ENCODE peak calls at places on chromosomes 6 and 20, in ten cellular contexts. One of them, this sample, is unnamed.

GRCh38 chr6:146357578-146358340 is 185.9 kb upstream of the RAB32 start:
- DNase-seq in AML-193: peak
- DNase-seq in IMR-90: peak
- DNase-seq in WTC11: no peak
- DNase-seq in T-helper 2 cell: no peak
- DNase-seq in NCI-H1436: no peak
- DNase-seq in stimulated activated CD8-positive, alpha-beta memory T cell treated with anti-CD3 and anti-CD28 coated beads, Interleukin-2, amount 100 ng/mL, for 48 hours: no peak
- DNase-seq in lower leg skin: no peak
- DNase-seq in stimulated activated CD4-positive, alpha-beta T cell treated with anti-CD3 and anti-CD28 coated beads, TNF-alpha, amount 100 ng/mL, for 48 hours: no peak
- DNase-seq in Right ventricle myocardium superior: no peak
- DNase-seq in this sample: no peak

GRCh38 chr6:127207591-127208120 is 59.0 kb upstream of the RNF146 start:
- DNase-seq in AML-193: no peak
- DNase-seq in lower leg skin: no peak
- DNase-seq in stimulated activated CD4-positive, alpha-beta T cell treated with anti-CD3 and anti-CD28 coated beads, TNF-alpha, amount 100 ng/mL, for 48 hours: no peak
- DNase-seq in stimulated activated CD8-positive, alpha-beta memory T cell treated with anti-CD3 and anti-CD28 coated beads, Interleukin-2, amount 100 ng/mL, for 48 hours: no peak
- DNase-seq in T-helper 2 cell: no peak
- DNase-seq in NCI-H1436: no peak
- DNase-seq in WTC11: no peak
- DNase-seq in IMR-90: peak
- DNase-seq in Right ventricle myocardium superior: no peak
- DNase-seq in this sample: no peak

GRCh38 chr6:6407061-6407723 is 86.7 kb upstream of the F13A1 start:
- DNase-seq in IMR-90: no peak
- DNase-seq in WTC11: no peak
- DNase-seq in T-helper 2 cell: no peak
- DNase-seq in stimulated activated CD4-positive, alpha-beta T cell treated with anti-CD3 and anti-CD28 coated beads, TNF-alpha, amount 100 ng/mL, for 48 hours: no peak
- DNase-seq in Right ventricle myocardium superior: no peak
- DNase-seq in AML-193: peak
- DNase-seq in lower leg skin: no peak
- DNase-seq in NCI-H1436: no peak
- DNase-seq in stimulated activated CD8-positive, alpha-beta memory T cell treated with anti-CD3 and anti-CD28 coated beads, Interleukin-2, amount 100 ng/mL, for 48 hours: no peak
- DNase-seq in this sample: no peak

GRCh38 chr6:163414117-163414366 is 476 bp upstream of the QKI start:
- DNase-seq in stimulated activated CD4-positive, alpha-beta T cell treated with anti-CD3 and anti-CD28 coated beads, TNF-alpha, amount 100 ng/mL, for 48 hours: peak
- DNase-seq in WTC11: no peak
- DNase-seq in lower leg skin: no peak
- DNase-seq in stimulated activated CD8-positive, alpha-beta memory T cell treated with anti-CD3 and anti-CD28 coated beads, Interleukin-2, amount 100 ng/mL, for 48 hours: no peak
- DNase-seq in T-helper 2 cell: no peak
- DNase-seq in IMR-90: no peak
- DNase-seq in AML-193: peak
- DNase-seq in Right ventricle myocardium superior: no peak
- DNase-seq in NCI-H1436: no peak
- DNase-seq in this sample: no peak

GRCh38 chr20:52889225-52889624 is 82.9 kb upstream of the TSHZ2 start:
- DNase-seq in AML-193: no peak
- DNase-seq in NCI-H1436: no peak
- DNase-seq in IMR-90: no peak
- DNase-seq in Right ventricle myocardium superior: no peak
- DNase-seq in stimulated activated CD4-positive, alpha-beta T cell treated with anti-CD3 and anti-CD28 coated beads, TNF-alpha, amount 100 ng/mL, for 48 hours: no peak
- DNase-seq in lower leg skin: no peak
- DNase-seq in stimulated activated CD8-positive, alpha-beta memory T cell treated with anti-CD3 and anti-CD28 coated beads, Interleukin-2, amount 100 ng/mL, for 48 hours: no peak
- DNase-seq in T-helper 2 cell: no peak
- DNase-seq in WTC11: no peak
- DNase-seq in this sample: no peak

GRCh38 chr20:37251836-37252477 is 9.7 kb downstream of the GHRH start:
- DNase-seq in lower leg skin: no peak
- DNase-seq in IMR-90: no peak
- DNase-seq in WTC11: no peak
- DNase-seq in stimulated activated CD8-positive, alpha-beta memory T cell treated with anti-CD3 and anti-CD28 coated beads, Interleukin-2, amount 100 ng/mL, for 48 hours: no peak
- DNase-seq in Right ventricle myocardium superior: no peak
- DNase-seq in NCI-H1436: no peak
- DNase-seq in T-helper 2 cell: no peak
- DNase-seq in AML-193: no peak
- DNase-seq in stimulated activated CD4-positive, alpha-beta T cell treated with anti-CD3 and anti-CD28 coated beads, TNF-alpha, amount 100 ng/mL, for 48 hours: no peak
- DNase-seq in this sample: peak

GRCh38 chr6:112906737-112907136 is 559.6 kb downstream of the RFPL4B start:
- DNase-seq in IMR-90: peak
- DNase-seq in stimulated activated CD8-positive, alpha-beta memory T cell treated with anti-CD3 and anti-CD28 coated beads, Interleukin-2, amount 100 ng/mL, for 48 hours: no peak
- DNase-seq in lower leg skin: no peak
- DNase-seq in AML-193: no peak
- DNase-seq in WTC11: no peak
- DNase-seq in Right ventricle myocardium superior: no peak
- DNase-seq in NCI-H1436: no peak
- DNase-seq in T-helper 2 cell: no peak
- DNase-seq in stimulated activated CD4-positive, alpha-beta T cell treated with anti-CD3 and anti-CD28 coated beads, TNF-alpha, amount 100 ng/mL, for 48 hours: no peak
- DNase-seq in this sample: no peak

GRCh38 chr6:1970151-1970561 is 275.2 kb downstream of the GMDS start:
- DNase-seq in NCI-H1436: no peak
- DNase-seq in lower leg skin: no peak
- DNase-seq in AML-193: no peak
- DNase-seq in IMR-90: peak
- DNase-seq in Right ventricle myocardium superior: no peak
- DNase-seq in T-helper 2 cell: no peak
- DNase-seq in stimulated activated CD8-positive, alpha-beta memory T cell treated with anti-CD3 and anti-CD28 coated beads, Interleukin-2, amount 100 ng/mL, for 48 hours: no peak
- DNase-seq in WTC11: peak
- DNase-seq in stimulated activated CD4-positive, alpha-beta T cell treated with anti-CD3 and anti-CD28 coated beads, TNF-alpha, amount 100 ng/mL, for 48 hours: no peak
- DNase-seq in this sample: peak

GRCh38 chr20:4161447-4162251 is 146.3 kb upstream of the RNF24 start:
- DNase-seq in stimulated activated CD4-positive, alpha-beta T cell treated with anti-CD3 and anti-CD28 coated beads, TNF-alpha, amount 100 ng/mL, for 48 hours: no peak
- DNase-seq in lower leg skin: no peak
- DNase-seq in stimulated activated CD8-positive, alpha-beta memory T cell treated with anti-CD3 and anti-CD28 coated beads, Interleukin-2, amount 100 ng/mL, for 48 hours: no peak
- DNase-seq in Right ventricle myocardium superior: no peak
- DNase-seq in T-helper 2 cell: no peak
- DNase-seq in WTC11: no peak
- DNase-seq in NCI-H1436: peak
- DNase-seq in AML-193: no peak
- DNase-seq in IMR-90: no peak
- DNase-seq in this sample: no peak

GRCh38 chr20:62804632-62805364 is at the start of gene OGFR:
- DNase-seq in lower leg skin: no peak
- DNase-seq in T-helper 2 cell: peak
- DNase-seq in WTC11: peak
- DNase-seq in stimulated activated CD4-positive, alpha-beta T cell treated with anti-CD3 and anti-CD28 coated beads, TNF-alpha, amount 100 ng/mL, for 48 hours: peak
- DNase-seq in NCI-H1436: peak
- DNase-seq in Right ventricle myocardium superior: peak
- DNase-seq in IMR-90: peak
- DNase-seq in stimulated activated CD8-positive, alpha-beta memory T cell treated with anti-CD3 and anti-CD28 coated beads, Interleukin-2, amount 100 ng/mL, for 48 hours: peak
- DNase-seq in AML-193: no peak
- DNase-seq in this sample: peak

GRCh38 chr20:6994452-6994851 is 227.0 kb downstream of the BMP2 start:
- DNase-seq in stimulated activated CD4-positive, alpha-beta T cell treated with anti-CD3 and anti-CD28 coated beads, TNF-alpha, amount 100 ng/mL, for 48 hours: no peak
- DNase-seq in IMR-90: no peak
- DNase-seq in Right ventricle myocardium superior: no peak
- DNase-seq in lower leg skin: no peak
- DNase-seq in AML-193: no peak
- DNase-seq in WTC11: no peak
- DNase-seq in stimulated activated CD8-positive, alpha-beta memory T cell treated with anti-CD3 and anti-CD28 coated beads, Interleukin-2, amount 100 ng/mL, for 48 hours: no peak
- DNase-seq in T-helper 2 cell: no peak
- DNase-seq in NCI-H1436: no peak
- DNase-seq in this sample: no peak

GRCh38 chr6:105474234-105474633 is 71.4 kb upstream of the PREP start:
- DNase-seq in IMR-90: no peak
- DNase-seq in WTC11: peak
- DNase-seq in stimulated activated CD4-positive, alpha-beta T cell treated with anti-CD3 and anti-CD28 coated beads, TNF-alpha, amount 100 ng/mL, for 48 hours: no peak
- DNase-seq in Right ventricle myocardium superior: no peak
- DNase-seq in lower leg skin: no peak
- DNase-seq in stimulated activated CD8-positive, alpha-beta memory T cell treated with anti-CD3 and anti-CD28 coated beads, Interleukin-2, amount 100 ng/mL, for 48 hours: no peak
- DNase-seq in NCI-H1436: no peak
- DNase-seq in AML-193: no peak
- DNase-seq in T-helper 2 cell: no peak
- DNase-seq in this sample: no peak

GRCh38 chr6:32668226-32668747 is 1.8 kb upstream of the HLA-DQB1 start:
- DNase-seq in stimulated activated CD4-positive, alpha-beta T cell treated with anti-CD3 and anti-CD28 coated beads, TNF-alpha, amount 100 ng/mL, for 48 hours: peak
- DNase-seq in Right ventricle myocardium superior: no peak
- DNase-seq in T-helper 2 cell: peak
- DNase-seq in AML-193: no peak
- DNase-seq in WTC11: no peak
- DNase-seq in IMR-90: peak
- DNase-seq in lower leg skin: peak
- DNase-seq in NCI-H1436: no peak
- DNase-seq in stimulated activated CD8-positive, alpha-beta memory T cell treated with anti-CD3 and anti-CD28 coated beads, Interleukin-2, amount 100 ng/mL, for 48 hours: no peak
- DNase-seq in this sample: no peak

GRCh38 chr6:75204222-75204958 is 1.5 kb downstream of the COL12A1 start:
- DNase-seq in lower leg skin: peak
- DNase-seq in NCI-H1436: peak
- DNase-seq in IMR-90: peak
- DNase-seq in AML-193: no peak
- DNase-seq in WTC11: peak
- DNase-seq in T-helper 2 cell: no peak
- DNase-seq in stimulated activated CD8-positive, alpha-beta memory T cell treated with anti-CD3 and anti-CD28 coated beads, Interleukin-2, amount 100 ng/mL, for 48 hours: no peak
- DNase-seq in Right ventricle myocardium superior: peak
- DNase-seq in stimulated activated CD4-positive, alpha-beta T cell treated with anti-CD3 and anti-CD28 coated beads, TNF-alpha, amount 100 ng/mL, for 48 hours: no peak
- DNase-seq in this sample: peak

GRCh38 chr6:169165031-169165430 is 88.6 kb downstream of the THBS2 start:
- DNase-seq in WTC11: no peak
- DNase-seq in AML-193: no peak
- DNase-seq in Right ventricle myocardium superior: no peak
- DNase-seq in lower leg skin: no peak
- DNase-seq in NCI-H1436: no peak
- DNase-seq in stimulated activated CD8-positive, alpha-beta memory T cell treated with anti-CD3 and anti-CD28 coated beads, Interleukin-2, amount 100 ng/mL, for 48 hours: no peak
- DNase-seq in T-helper 2 cell: no peak
- DNase-seq in stimulated activated CD4-positive, alpha-beta T cell treated with anti-CD3 and anti-CD28 coated beads, TNF-alpha, amount 100 ng/mL, for 48 hours: no peak
- DNase-seq in IMR-90: peak
- DNase-seq in this sample: no peak

GRCh38 chr6:123398072-123398471 is 238.7 kb downstream of the TRDN start:
- DNase-seq in lower leg skin: no peak
- DNase-seq in stimulated activated CD8-positive, alpha-beta memory T cell treated with anti-CD3 and anti-CD28 coated beads, Interleukin-2, amount 100 ng/mL, for 48 hours: no peak
- DNase-seq in AML-193: no peak
- DNase-seq in NCI-H1436: no peak
- DNase-seq in Right ventricle myocardium superior: no peak
- DNase-seq in stimulated activated CD4-positive, alpha-beta T cell treated with anti-CD3 and anti-CD28 coated beads, TNF-alpha, amount 100 ng/mL, for 48 hours: no peak
- DNase-seq in T-helper 2 cell: no peak
- DNase-seq in WTC11: no peak
- DNase-seq in IMR-90: no peak
- DNase-seq in this sample: no peak

GRCh38 chr6:14665827-14666724 is 548.5 kb downstream of the CD83 start:
- DNase-seq in stimulated activated CD8-positive, alpha-beta memory T cell treated with anti-CD3 and anti-CD28 coated beads, Interleukin-2, amount 100 ng/mL, for 48 hours: peak
- DNase-seq in IMR-90: peak
- DNase-seq in Right ventricle myocardium superior: peak
- DNase-seq in WTC11: no peak
- DNase-seq in AML-193: peak
- DNase-seq in NCI-H1436: no peak
- DNase-seq in stimulated activated CD4-positive, alpha-beta T cell treated with anti-CD3 and anti-CD28 coated beads, TNF-alpha, amount 100 ng/mL, for 48 hours: peak
- DNase-seq in lower leg skin: peak
- DNase-seq in T-helper 2 cell: no peak
- DNase-seq in this sample: no peak

GRCh38 chr20:34732523-34732922 is 28.4 kb downstream of the TP53INP2 start:
- DNase-seq in Right ventricle myocardium superior: no peak
- DNase-seq in IMR-90: no peak
- DNase-seq in lower leg skin: no peak
- DNase-seq in stimulated activated CD4-positive, alpha-beta T cell treated with anti-CD3 and anti-CD28 coated beads, TNF-alpha, amount 100 ng/mL, for 48 hours: no peak
- DNase-seq in stimulated activated CD8-positive, alpha-beta memory T cell treated with anti-CD3 and anti-CD28 coated beads, Interleukin-2, amount 100 ng/mL, for 48 hours: no peak
- DNase-seq in WTC11: no peak
- DNase-seq in NCI-H1436: no peak
- DNase-seq in T-helper 2 cell: no peak
- DNase-seq in AML-193: no peak
- DNase-seq in this sample: no peak

GRCh38 chr6:113901482-113901881 is 44.3 kb downstream of the MARCKS start:
- DNase-seq in stimulated activated CD8-positive, alpha-beta memory T cell treated with anti-CD3 and anti-CD28 coated beads, Interleukin-2, amount 100 ng/mL, for 48 hours: no peak
- DNase-seq in WTC11: no peak
- DNase-seq in Right ventricle myocardium superior: no peak
- DNase-seq in NCI-H1436: no peak
- DNase-seq in T-helper 2 cell: no peak
- DNase-seq in IMR-90: peak
- DNase-seq in lower leg skin: no peak
- DNase-seq in stimulated activated CD4-positive, alpha-beta T cell treated with anti-CD3 and anti-CD28 coated beads, TNF-alpha, amount 100 ng/mL, for 48 hours: no peak
- DNase-seq in AML-193: no peak
- DNase-seq in this sample: no peak